ENCODE peak calls at places on chromosomes 5 and 9, in nine cellular contexts. X, K, E, J, B, Q, Z, F and O are unnamed samples.

GRCh38 chr5:172768573-172769323 is 2.2 kb downstream of the DUSP1 start:
- DNase-seq in Z (no peak), X (peak; percentile 52), J (no peak), K (peak; percentile 69), F (no peak), Q (no peak), E (no peak), B (peak; percentile 44), O (peak; percentile 48)

GRCh38 chr5:11468334-11469039 is 435.8 kb downstream of the CTNND2 start:
- DNase-seq in X (no peak), Q (no peak), J (no peak), Z (no peak), B (no peak), F (no peak), E (no peak), K (no peak), O (no peak)

GRCh38 chr5:82396871-82397514 is 118.8 kb upstream of the RPS23 start:
- DNase-seq in Z (peak; percentile 92), Q (no peak), J (peak; percentile 54), E (peak; percentile 68), X (peak; percentile 53), F (no peak), B (peak; percentile 47), K (peak; percentile 51), O (peak; percentile 26)

GRCh38 chr9:105608685-105609598 is 51.0 kb downstream of the FKTN start:
- DNase-seq in F (no peak), B (no peak), J (peak; percentile 48), Q (peak; percentile 4), K (peak; percentile 1), E (peak; percentile 49), X (no peak), Z (peak; percentile 50), O (no peak)

GRCh38 chr5:151924564-151925395 is at the start of gene GLRA1:
- DNase-seq in X (peak; percentile 32), J (no peak), E (peak; percentile 45), Q (no peak), K (no peak), Z (peak; percentile 24), B (peak; percentile 11), F (peak; percentile 41), O (no peak)

GRCh38 chr5:2883771-2884170 is 132.3 kb upstream of the IRX2 start:
- DNase-seq in F (no peak), B (no peak), E (no peak), K (no peak), X (peak; percentile 18), Q (no peak), J (no peak), Z (no peak), O (no peak)

GRCh38 chr5:99248066-99248465 is 319.3 kb upstream of the CHD1 start:
- DNase-seq in B (no peak), X (no peak), F (no peak), Q (no peak), Z (no peak), J (no peak), E (no peak), K (no peak), O (no peak)

GRCh38 chr9:101711330-101711941 is 27.0 kb downstream of the GRIN3A start:
- DNase-seq in J (no peak), F (no peak), B (no peak), E (peak; percentile 30), Q (no peak), Z (peak; percentile 23), K (no peak), X (no peak), O (no peak)

GRCh38 chr5:169796731-169797130 is 159.7 kb downstream of the DOCK2 start:
- DNase-seq in F (no peak), E (no peak), X (no peak), Q (no peak), K (no peak), Z (no peak), B (no peak), J (no peak), O (no peak)

DNA sequence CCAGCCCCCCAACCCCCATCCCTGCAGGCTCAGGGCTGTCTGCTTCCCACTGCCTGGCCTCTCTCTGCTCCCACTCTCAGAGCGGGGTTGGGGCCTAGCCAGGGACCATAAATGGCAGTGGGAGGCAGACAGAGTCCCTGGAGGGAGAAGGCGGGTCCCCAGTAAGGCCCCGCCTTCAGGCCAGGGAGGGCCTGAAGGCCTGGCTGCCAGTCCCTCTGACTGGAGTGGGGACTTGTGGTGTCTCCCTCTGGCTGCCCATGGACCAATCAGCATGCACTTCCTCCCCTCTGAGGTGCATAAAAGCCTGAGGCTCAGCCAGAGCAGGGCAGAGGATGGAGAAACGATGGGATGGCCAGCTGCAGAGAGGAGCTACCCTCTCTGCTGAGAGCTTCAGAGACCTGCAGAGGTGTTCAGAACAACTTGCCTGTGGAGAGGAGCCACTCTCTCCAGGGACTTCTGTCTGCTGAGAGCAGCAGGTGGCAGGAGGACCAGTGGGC is 2.7 kb upstream of the BTNL9 start:
- DNase-seq in E (no peak), B (no peak), K (no peak), Z (no peak), X (no peak), F (no peak), J (peak; percentile 41), Q (no peak), O (no peak)
- TF ChIP-seq POLR2AphosphoS5 in E (no peak), B (no peak), K (no peak), Z (no peak), X (no peak), F (no peak), J (no peak), Q (no peak), O (no peak)

GRCh38 chr5:149445739-149446369 is 66.8 kb upstream of the IL17B start:
- DNase-seq in Z (peak; percentile 88), J (no peak), B (no peak), X (no peak), K (no peak), Q (no peak), E (no peak), F (no peak), O (no peak)
- TF ChIP-seq POLR2AphosphoS5 in Z (no peak), J (peak; percentile 58), B (peak; percentile 86), X (peak; percentile 76), K (no peak), Q (no peak), E (peak; percentile 67), F (no peak), O (no peak)

DNA sequence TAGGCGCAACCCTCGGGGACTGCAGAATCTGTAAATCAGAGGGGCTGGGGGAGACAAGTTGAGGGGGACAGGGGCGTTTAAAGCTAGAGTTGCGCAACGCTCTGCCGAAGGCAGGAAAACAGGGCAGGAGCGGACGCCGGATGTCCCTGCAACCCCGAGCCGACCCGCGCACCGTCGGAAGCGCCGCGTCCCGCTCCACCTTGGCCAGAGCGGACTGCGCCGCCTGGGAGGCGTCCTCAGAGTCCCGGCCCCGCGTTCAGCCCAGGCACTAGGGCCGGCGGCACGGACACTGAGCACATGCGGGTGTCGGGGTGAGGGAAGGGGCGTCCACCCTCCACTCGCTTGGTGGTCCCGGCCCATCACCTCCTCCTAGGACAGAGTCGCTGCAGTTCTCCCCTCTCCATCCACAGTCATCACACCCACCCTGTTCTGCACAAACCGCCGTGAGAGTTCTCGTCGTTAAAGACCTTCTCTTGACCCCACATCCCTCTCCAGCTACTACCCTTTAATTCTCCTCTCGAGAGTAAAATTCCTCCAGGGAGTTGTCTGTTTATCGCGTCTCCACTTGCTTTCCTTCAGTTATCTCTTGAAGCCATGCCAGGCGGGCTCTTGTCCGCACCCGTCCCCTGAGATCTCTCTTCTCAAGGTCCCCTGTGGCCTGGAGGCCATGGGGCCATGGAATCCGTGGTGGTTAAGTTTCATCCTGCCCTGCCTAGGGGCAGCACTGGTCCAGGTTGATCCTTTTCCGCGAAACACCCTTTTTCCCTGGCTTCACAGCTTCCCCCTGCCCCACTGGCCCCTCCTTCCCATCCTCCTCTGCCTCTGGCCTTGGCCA is 826 bp upstream of the PDLIM7 start:
- DNase-seq in F (no peak), J (no peak), K (no peak), B (peak; percentile 45), Q (no peak), X (peak; percentile 45), Z (peak; percentile 24), E (no peak), O (no peak)
- TF ChIP-seq POLR2AphosphoS5 in F (no peak), J (no peak), K (no peak), B (no peak), Q (no peak), X (no peak), Z (no peak), E (no peak), O (no peak)

GRCh38 chr9:6417186-6417585 is 4.2 kb downstream of the UHRF2 start:
- DNase-seq in F (no peak), Q (no peak), J (no peak), K (no peak), B (no peak), E (no peak), X (no peak), Z (no peak), O (no peak)

GRCh38 chr9:6412572-6413364 is at the start of gene UHRF2:
- DNase-seq in Z (peak; percentile 94), F (peak; percentile 95), Q (peak; percentile 93), E (peak; percentile 98), X (peak; percentile 99), J (peak; percentile 93), B (peak; percentile 99), K (peak; percentile 45), O (peak; percentile 97)

GRCh38 chr9:6414291-6414690 is 1.3 kb downstream of the UHRF2 start:
- DNase-seq in E (no peak), Q (no peak), J (no peak), B (no peak), K (no peak), X (no peak), F (no peak), Z (no peak), O (no peak)

GRCh38 chr9:6413365-6414263 is 615 bp downstream of the UHRF2 start:
- DNase-seq in F (no peak), J (no peak), E (peak; percentile 77), Q (no peak), B (peak; percentile 41), X (peak; percentile 42), K (no peak), Z (no peak), O (no peak)

GRCh38 chr9:6415266-6415665 is 2.3 kb downstream of the UHRF2 start:
- DNase-seq in K (no peak), Z (no peak), F (no peak), E (peak; percentile 22), J (no peak), X (no peak), Q (no peak), B (no peak), O (no peak)
- TF ChIP-seq POLR2AphosphoS5 in K (no peak), Z (no peak), F (no peak), E (no peak), J (no peak), X (no peak), Q (no peak), B (no peak), O (no peak)

GRCh38 chr9:124771021-124771866 is at the start of gene NR6A1:
- DNase-seq in K (peak; percentile 86), B (peak; percentile 98), J (peak; percentile 95), E (peak; percentile 98), Q (peak; percentile 92), F (peak; percentile 89), Z (peak; percentile 92), X (peak; percentile 98), O (peak; percentile 95)
- TF ChIP-seq POLR2AphosphoS5 in K (peak; percentile 45), B (peak; percentile 73), J (peak; percentile 71), E (peak; percentile 38), Q (no peak), F (no peak), Z (peak; percentile 23), X (peak; percentile 81), O (peak; percentile 86)